ENCODE peak calls at places on chromosomes 2 and 18, in seven cellular contexts. S is esophagus squamous epithelium, V is A549, M is Daoy, T is A673, N is thoracic aorta, I is NCI-H1092 treated with DMSO at 0.1 percent for 48 hours. X is an unnamed sample.

GRCh38 chr2:149062531-149062930 is 24.0 kb downstream of the LYPD6B start:
- DNase-seq in V (no peak), M (no peak), I (no peak), S (no peak), N (no peak), T (no peak), X (no peak)

GRCh38 chr2:39506215-39506614 is 69.1 kb upstream of the MAP4K3 start:
- DNase-seq in T (no peak), M (no peak), S (no peak), N (no peak), V (no peak), I (no peak), X (no peak)

GRCh38 chr2:193584522-193584938 is 1389.8 kb upstream of the TMEFF2 start:
- DNase-seq in V (peak), N (no peak), S (no peak), M (peak), T (peak), I (no peak), X (no peak)

GRCh38 chr2:175445276-175445675 is 263.8 kb upstream of the ATP5MC3 start:
- DNase-seq in I (no peak), N (no peak), T (no peak), M (no peak), S (no peak), V (no peak), X (no peak)

GRCh38 chr18:76410660-76411417 is 84.2 kb downstream of the ZNF516 start:
- DNase-seq in M (no peak), S (no peak), T (no peak), N (no peak), I (no peak), V (no peak), X (no peak)

GRCh38 chr18:13661051-13661778 is 65.1 kb downstream of the FAM210A start:
- DNase-seq in V (no peak), S (no peak), I (no peak), N (no peak), M (no peak), T (no peak), X (no peak)

GRCh38 chr18:61896767-61897166 is 4.0 kb upstream of the RNF152 start:
- DNase-seq in T (no peak), S (no peak), V (no peak), N (no peak), I (no peak), M (peak), X (no peak)

GRCh38 chr2:5984946-5985345 is 292.8 kb downstream of the SOX11 start:
- DNase-seq in S (no peak), T (no peak), V (no peak), M (no peak), I (no peak), N (no peak), X (no peak)

GRCh38 chr2:121171625-121172119 is 113.3 kb downstream of the TFCP2L1 start:
- DNase-seq in T (no peak), V (no peak), S (no peak), N (no peak), I (no peak), M (peak), X (no peak)

GRCh38 chr2:100145893-100146753 is 3.7 kb upstream of the AFF3 start:
- DNase-seq in V (no peak), I (no peak), M (no peak), S (no peak), N (no peak), T (no peak), X (no peak)